ENCODE peak calls at places on chromosomes 13 and 19, in seven cellular contexts. N, X, H, S, B, C and J are unnamed samples.

GRCh38 chr13:36067619-36068456 is 63.3 kb downstream of the DCLK1 start:
- DNase-seq in N (no peak), X (no peak), H (no peak), S (no peak), B (no peak), C (no peak), J (no peak)

GRCh38 chr19:27393591-27393990 is 1819.4 kb downstream of the UQCRFS1 start:
- DNase-seq in N (no peak), X (no peak), H (no peak), S (no peak), B (no peak), C (no peak), J (no peak)

GRCh38 chr13:79290595-79291244 is 115.3 kb downstream of the RBM26 start:
- DNase-seq in N (no peak), X (no peak), H (no peak), S (no peak), B (no peak), C (no peak), J (no peak)

GRCh38 chr13:46165485-46166220 is 16.3 kb downstream of the LCP1 start:
- DNase-seq in N (no peak), X (no peak), H (no peak), S (no peak), B (no peak), C (no peak), J (no peak)

GRCh38 chr19:46546194-46546896 is 50.7 kb upstream of the PNMA8B start:
- DNase-seq in N (peak; percentile 28), X (peak; percentile 44), H (peak; percentile 81), S (no peak), B (no peak), C (peak; percentile 62), J (no peak)

GRCh38 chr13:25406377-25406776 is 34.6 kb downstream of the ATP8A2 start:
- DNase-seq in N (no peak), X (no peak), H (no peak), S (no peak), B (no peak), C (no peak), J (no peak)

GRCh38 chr19:11814707-11815050 is 606 bp downstream of the ZNF440 start:
- DNase-seq in N (no peak), X (no peak), H (peak; percentile 36), S (no peak), B (no peak), C (no peak), J (no peak)

GRCh38 chr13:67328895-67329294 is 98.8 kb upstream of the PCDH9 start:
- DNase-seq in N (no peak), X (no peak), H (no peak), S (no peak), B (no peak), C (no peak), J (no peak)

GRCh38 chr13:43031881-43032280 is 8.5 kb downstream of the DNAJC15 start:
- DNase-seq in N (no peak), X (no peak), H (no peak), S (no peak), B (no peak), C (no peak), J (no peak)

GRCh38 chr19:4877753-4878490 is 10.5 kb upstream of the PLIN3 start:
- DNase-seq in N (no peak), X (no peak), H (peak; percentile 32), S (peak; percentile 60), B (no peak), C (peak; percentile 91), J (no peak)

GRCh38 chr19:47210180-47210490 is 20.9 kb downstream of the BBC3 start:
- DNase-seq in N (no peak), X (no peak), H (no peak), S (no peak), B (no peak), C (no peak), J (no peak)

GRCh38 chr13:112247471-112248405 is 128.4 kb upstream of the SPACA7 start:
- DNase-seq in N (no peak), X (no peak), H (no peak), S (no peak), B (no peak), C (no peak), J (no peak)
- H3K27ac ChIP-seq in N (no peak overlapping the region), X (no peak overlapping the region), H (no peak overlapping the region), S (no peak overlapping the region), B (no peak overlapping the region), C (no peak overlapping the region), J (no peak overlapping the region)

DNA sequence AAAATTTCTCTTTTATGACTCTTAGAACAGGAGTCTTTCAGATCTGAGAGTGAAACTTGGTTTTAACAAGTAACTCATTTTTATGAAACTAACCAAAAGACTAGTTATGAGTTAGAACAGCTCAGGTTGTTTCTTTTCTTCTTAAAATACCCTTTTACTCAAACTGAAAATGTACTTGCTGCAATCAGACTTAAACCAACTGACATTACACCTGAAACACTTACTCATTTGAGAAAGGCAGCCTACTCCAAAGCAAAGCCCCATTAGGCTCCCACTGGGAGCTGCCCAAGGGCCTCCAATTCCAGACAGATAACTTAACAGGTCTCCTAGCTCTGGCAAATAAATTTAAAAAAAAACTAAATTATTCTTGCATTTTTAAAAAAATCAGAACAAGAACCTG is 3.6 kb downstream of the FOXO1 start:
- DNase-seq in N (no peak), X (no peak), H (no peak), S (no peak), B (no peak), C (no peak), J (no peak)
- H3K4me3 ChIP-seq in N (peak overlapping the region; percentile 94), X (peak overlapping the region; percentile 78), H (no peak overlapping the region), S (peak overlapping the region; percentile 95), B (peak overlapping the region; percentile 74), C (peak overlapping the region; percentile 27), J (no peak overlapping the region)

GRCh38 chr19:38470788-38471480 is 37.4 kb downstream of the RYR1 start:
- DNase-seq in N (no peak), X (no peak), H (no peak), S (no peak), B (no peak), C (no peak), J (no peak)

GRCh38 chr19:38473201-38473600 is 39.7 kb downstream of the RYR1 start:
- DNase-seq in N (no peak), X (no peak), H (no peak), S (no peak), B (no peak), C (no peak), J (no peak)

GRCh38 chr19:38478273-38478971 is 44.9 kb downstream of the RYR1 start:
- DNase-seq in N (no peak), X (no peak), H (no peak), S (no peak), B (no peak), C (no peak), J (no peak)

GRCh38 chr19:38475176-38475575 is 41.7 kb downstream of the RYR1 start:
- DNase-seq in N (no peak), X (no peak), H (no peak), S (no peak), B (no peak), C (no peak), J (no peak)
- TF ChIP-seq CTCF in N (no peak), X (no peak), H (no peak), S (no peak), B (no peak), C (no peak), J (no peak)

GRCh38 chr19:9786819-9787218 is 18.3 kb upstream of the ZNF846 start:
- DNase-seq in N (no peak), X (no peak), H (no peak), S (no peak), B (no peak), C (no peak), J (no peak)
- H3K27ac ChIP-seq in N (peak overlapping the region; percentile 92), X (peak overlapping the region; percentile 98), H (peak overlapping the region; percentile 8), S (peak overlapping the region; percentile 98), B (peak overlapping the region; percentile 98), C (peak overlapping the region; percentile 88), J (no peak overlapping the region)

GRCh38 chr13:100675660-100676129 is 1.1 kb upstream of the TMTC4 start:
- DNase-seq in N (no peak), X (no peak), H (no peak), S (no peak), B (no peak), C (no peak), J (no peak)
- H3K4me3 ChIP-seq in N (peak overlapping the region; percentile 85), X (peak overlapping the region; percentile 68), H (no peak overlapping the region), S (peak overlapping the region; percentile 93), B (peak overlapping the region; percentile 93), C (peak overlapping the region; percentile 78), J (peak overlapping the region; percentile 83)

GRCh38 chr19:2607712-2608601 is 94.5 kb downstream of the GNG7 start:
- DNase-seq in N (no peak), X (no peak), H (no peak), S (no peak), B (no peak), C (no peak), J (no peak)

GRCh38 chr19:2608602-2608922 is 93.9 kb downstream of the GNG7 start:
- DNase-seq in N (no peak), X (no peak), H (no peak), S (no peak), B (no peak), C (no peak), J (no peak)

GRCh38 chr19:2610637-2611482 is 91.6 kb downstream of the GNG7 start:
- DNase-seq in N (peak; percentile 92), X (peak; percentile 95), H (peak; percentile 97), S (peak; percentile 94), B (peak; percentile 80), C (peak; percentile 92), J (peak; percentile 86)

GRCh38 chr19:2611483-2612464 is 90.7 kb downstream of the GNG7 start:
- DNase-seq in N (no peak), X (no peak), H (no peak), S (peak; percentile 19), B (no peak), C (no peak), J (no peak)

DNA sequence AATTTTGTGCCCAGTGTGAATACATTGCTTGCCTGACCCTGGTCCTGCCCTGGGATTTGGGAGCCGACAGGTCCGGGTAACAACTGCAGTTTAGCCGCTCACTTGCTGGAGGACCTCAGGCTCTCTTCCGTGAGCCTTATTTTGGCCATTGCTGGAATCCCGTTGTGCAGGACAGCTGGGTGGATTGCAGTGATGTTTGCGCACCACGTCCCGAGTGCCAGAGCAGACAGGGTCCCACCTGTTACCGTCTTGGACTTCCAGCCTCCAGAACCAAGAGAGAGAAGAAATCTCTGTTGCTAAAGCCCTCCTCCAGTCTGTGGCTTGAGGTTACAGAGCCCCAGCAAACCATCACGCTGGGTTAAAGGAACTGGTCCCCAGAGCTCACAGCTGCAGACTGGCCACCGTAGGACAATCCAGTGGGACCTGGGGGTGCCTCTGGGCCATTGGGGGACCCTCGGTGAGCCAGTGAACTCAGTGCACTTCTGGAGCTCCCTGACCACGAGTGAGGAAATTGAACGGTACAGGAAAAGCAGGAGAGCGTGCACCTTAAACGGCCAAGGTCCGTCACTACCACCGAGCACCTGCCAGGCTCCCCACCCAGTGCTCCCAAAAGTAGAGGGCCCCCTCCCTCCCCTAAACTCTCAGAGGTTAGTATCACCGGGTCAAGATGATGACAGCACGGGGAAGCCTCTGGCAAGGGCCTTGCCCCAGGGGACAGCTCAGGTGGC is 92.9 kb downstream of the GNG7 start:
- DNase-seq in N (no peak), X (no peak), H (no peak), S (peak; percentile 7), B (no peak), C (no peak), J (no peak)
- TF ChIP-seq CTCF in N (no peak), X (no peak), H (no peak), S (no peak), B (no peak), C (no peak), J (no peak)

DNA sequence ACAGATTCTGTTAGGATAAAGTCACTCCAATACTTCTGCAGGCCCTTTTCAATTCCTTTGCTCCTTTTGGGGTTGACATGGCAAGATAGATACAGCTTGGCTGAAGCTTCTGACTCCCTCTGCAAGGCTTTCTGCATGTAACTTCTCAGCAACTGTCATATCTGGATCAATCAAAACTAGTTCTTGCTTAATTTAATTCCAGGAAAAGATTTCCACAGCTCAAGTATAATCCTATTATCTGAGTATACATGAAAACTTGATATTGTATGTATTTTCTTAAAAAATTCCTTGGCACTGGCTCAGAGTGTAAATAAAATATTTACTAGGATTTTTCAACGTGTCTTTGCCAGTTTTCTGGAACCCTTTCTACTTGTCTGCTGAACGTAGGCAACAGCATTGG is 109.6 kb downstream of the STARD13 start:
- DNase-seq in N (no peak), X (no peak), H (no peak), S (no peak), B (no peak), C (no peak), J (no peak)
- H3K27ac ChIP-seq in N (no peak overlapping the region), X (no peak overlapping the region), H (no peak overlapping the region), S (peak overlapping the region; percentile 7), B (no peak overlapping the region), C (no peak overlapping the region), J (no peak overlapping the region)